ENCODE peak calls at places on chromosomes 3 and 15, in four cellular contexts. S is heart left ventricle, T is tibial nerve, V is Peyer's patch. D is an unnamed sample.

GRCh38 chr3:98778852-98779379 is 15.8 kb downstream of the ST3GAL6 start:
- DNase-seq in V (no peak), T (no peak), S (no peak), D (no peak)

GRCh38 chr3:66809579-66809958 is 188.5 kb upstream of the KBTBD8 start:
- DNase-seq in S (no peak), V (no peak), T (no peak), D (no peak)

GRCh38 chr15:75820206-75820605 is 23.0 kb upstream of the UBE2Q2 start:
- DNase-seq in V (no peak), S (no peak), T (no peak), D (no peak)

GRCh38 chr3:87069021-87069420 is 78.1 kb upstream of the VGLL3 start:
- DNase-seq in T (no peak), V (no peak), S (no peak), D (no peak)

GRCh38 chr3:65398953-65399352 is 639.8 kb downstream of the MAGI1 start:
- DNase-seq in S (no peak), T (no peak), V (no peak), D (no peak)

GRCh38 chr15:31263751-31264533 is 62.7 kb upstream of the KLF13 start:
- DNase-seq in S (peak), V (peak), T (no peak), D (peak)

GRCh38 chr3:81195483-81195882 is 566.0 kb downstream of the GBE1 start:
- DNase-seq in V (no peak), T (no peak), S (no peak), D (no peak)

GRCh38 chr3:48503406-48504050 is 446 bp downstream of the SHISA5 start:
- DNase-seq in V (peak), T (peak), S (peak), D (no peak)

GRCh38 chr3:175193815-175194518 is 334.8 kb downstream of the NAALADL2 start:
- DNase-seq in V (no peak), S (no peak), T (no peak), D (no peak)

GRCh38 chr15:43776101-43776717 is 557 bp downstream of the ELL3 start:
- DNase-seq in T (no peak), V (peak), S (no peak), D (no peak)

GRCh38 chr15:45635191-45635638 is 386 bp downstream of the SQOR start:
- DNase-seq in T (peak), V (peak), S (peak), D (peak)

GRCh38 chr15:45634442-45635190 is at the start of gene SQOR:
- DNase-seq in S (peak), V (peak), T (peak), D (peak)

GRCh38 chr15:45638641-45639040 is 3.8 kb downstream of the SQOR start:
- DNase-seq in S (no peak), T (no peak), V (no peak), D (no peak)

GRCh38 chr15:45635763-45636292 is 999 bp downstream of the SQOR start:
- DNase-seq in V (no peak), S (no peak), T (no peak), D (no peak)

DNA sequence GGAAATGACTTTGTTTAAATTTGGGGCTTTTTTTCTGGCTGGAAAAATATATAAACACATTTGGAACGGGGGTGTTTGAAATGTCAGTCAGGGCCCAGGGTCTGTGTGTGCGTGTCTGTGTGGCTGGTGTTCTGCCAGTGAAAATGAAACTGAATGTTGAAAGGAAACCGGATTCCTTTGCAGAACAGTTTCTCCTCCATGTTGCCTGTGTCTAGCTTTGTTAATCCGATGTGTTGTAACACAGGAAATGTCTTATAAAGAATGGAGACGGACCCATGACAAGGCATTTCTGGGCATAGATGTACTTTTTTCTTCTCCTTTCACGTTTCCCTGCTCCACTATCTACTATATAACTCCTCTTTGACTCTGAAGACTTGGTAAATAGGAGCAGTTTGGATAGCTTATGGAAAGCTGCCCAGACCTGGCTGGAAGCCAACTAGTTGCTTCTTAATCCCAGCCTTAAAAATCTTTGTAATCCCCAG is 2.8 kb downstream of the SQOR start:
- DNase-seq in S (peak), V (peak), T (no peak), D (no peak)
- TF ChIP-seq POLR2A in S (no peak), V (no peak), T (no peak), D (no peak)

DNA sequence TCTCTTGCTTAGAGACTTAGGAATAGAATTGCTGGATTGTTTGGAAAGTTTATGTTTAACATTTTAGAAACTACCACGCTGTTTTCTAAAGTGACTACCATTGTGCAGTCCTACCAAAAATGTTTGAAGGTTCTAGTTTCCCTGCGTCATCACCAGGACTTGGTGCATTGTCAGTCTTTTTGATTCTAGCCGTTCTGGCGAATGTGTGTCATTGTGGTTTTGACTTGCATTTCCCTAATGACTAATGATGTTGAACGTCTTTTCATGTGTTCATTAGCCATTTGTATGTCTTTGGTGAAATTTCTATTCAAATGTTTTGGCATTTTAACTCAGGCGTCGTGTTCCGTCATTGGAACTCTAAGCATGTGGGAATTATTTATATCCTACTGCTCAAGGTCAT is 58.0 kb downstream of the CHD2 start:
- DNase-seq in V (no peak), S (no peak), T (no peak), D (no peak)
- TF ChIP-seq POLR2A in V (no peak), S (no peak), T (no peak), D (no peak)

GRCh38 chr15:88631464-88632028 is 7.3 kb upstream of the ISG20 start:
- DNase-seq in T (no peak), S (no peak), V (no peak), D (no peak)
- TF ChIP-seq POLR2A in T (no peak), S (no peak), V (no peak), D (no peak)

GRCh38 chr3:127822836-127823589 is 698 bp upstream of the MGLL start:
- DNase-seq in T (peak), S (peak), V (peak), D (no peak)
- TF ChIP-seq POLR2A in T (no peak), S (peak), V (peak), D (no peak)